ENCODE peak calls at places on chromosomes 4 and X, in four cellular contexts. G, X, O and J are unnamed samples. For H3K4me1, the result is how much of the 10 kb centered on the place peaks cover.

GRCh38 chr4:139902328-139903217 is 237.0 kb downstream of the MGST2 start:
- DNase-seq in O (no peak), X (peak), G (no peak), J (peak)

GRCh38 chr4:129344058-129344457 is 248.1 kb downstream of the C4orf33 start:
- DNase-seq in X (peak), O (peak), G (peak), J (peak)

GRCh38 chrX:128106630-128107029 is 54.4 kb upstream of the ACTRT1 start:
- DNase-seq in G (no peak), X (peak), O (peak), J (no peak)

GRCh38 chrX:132480581-132481203 is 8.1 kb downstream of the MBNL3 start:
- DNase-seq in X (no peak), G (peak), O (peak), J (peak)

GRCh38 chr4:5503295-5503694 is 205.1 kb downstream of the EVC2 start:
- DNase-seq in G (no peak), O (no peak), X (no peak), J (no peak)

GRCh38 chr4:47468686-47469365 is 5.3 kb upstream of the COMMD8 start:
- DNase-seq in G (peak), X (no peak), O (no peak), J (peak)

GRCh38 chr4:80266267-80266901 is at the start of gene FGF5:
- DNase-seq in X (peak), G (no peak), O (peak), J (peak)

GRCh38 chrX:153921511-153922285 is 4.4 kb downstream of the ARHGAP4 start:
- DNase-seq in O (no peak), G (no peak), X (peak), J (peak)

GRCh38 chr4:152605641-152606304 is 69.9 kb upstream of the FBXW7 start:
- DNase-seq in X (peak), G (no peak), O (no peak), J (peak)

GRCh38 chrX:130878350-130879341 is 24.4 kb downstream of the ENOX2 start:
- DNase-seq in G (no peak), X (no peak), O (no peak), J (peak)

GRCh38 chr4:101787917-101788316 is 2.6 kb upstream of the BANK1 start:
- DNase-seq in G (peak), X (no peak), O (no peak), J (no peak)

GRCh38 chr4:109434007-109434792 is 585 bp downstream of the SEC24B start:
- DNase-seq in O (peak), G (no peak), X (peak), J (peak)

GRCh38 chr4:139833131-139833930 is 167.7 kb downstream of the MGST2 start:
- DNase-seq in X (no peak), G (no peak), O (no peak), J (peak)

GRCh38 chrX:1546601-1547275 is 9.8 kb upstream of the P2RY8 start:
- DNase-seq in X (no peak), O (no peak), G (no peak), J (no peak)

GRCh38 chrX:23616361-23616760 is 50.9 kb upstream of the PRDX4 start:
- DNase-seq in X (peak), G (no peak), O (peak), J (peak)

GRCh38 chrX:129979207-129979920 is 3.1 kb upstream of the BCORL1 start:
- DNase-seq in X (no peak), O (no peak), G (no peak), J (peak)

GRCh38 chr4:236028-236427 is 69.2 kb downstream of the ZNF732 start:
- DNase-seq in G (no peak), X (no peak), O (no peak), J (no peak)

GRCh38 chr4:42331914-42332368 is 65.3 kb upstream of the SHISA3 start:
- DNase-seq in O (no peak), X (no peak), G (no peak), J (peak)

GRCh38 chr4:169334335-169334734 is 63.6 kb upstream of the SH3RF1 start:
- DNase-seq in G (no peak), X (no peak), O (no peak), J (no peak)

GRCh38 chr4:36348403-36348938 is 67.1 kb downstream of the DTHD1 start:
- DNase-seq in X (no peak), O (no peak), G (no peak), J (no peak)

GRCh38 chr4:147060171-147060931 is 114.7 kb upstream of the TTC29 start:
- DNase-seq in X (no peak), G (no peak), O (no peak), J (peak)

GRCh38 chrX:77434949-77435348 is 12.2 kb upstream of the FGF16 start:
- DNase-seq in X (no peak), O (no peak), G (no peak), J (no peak)

DNA sequence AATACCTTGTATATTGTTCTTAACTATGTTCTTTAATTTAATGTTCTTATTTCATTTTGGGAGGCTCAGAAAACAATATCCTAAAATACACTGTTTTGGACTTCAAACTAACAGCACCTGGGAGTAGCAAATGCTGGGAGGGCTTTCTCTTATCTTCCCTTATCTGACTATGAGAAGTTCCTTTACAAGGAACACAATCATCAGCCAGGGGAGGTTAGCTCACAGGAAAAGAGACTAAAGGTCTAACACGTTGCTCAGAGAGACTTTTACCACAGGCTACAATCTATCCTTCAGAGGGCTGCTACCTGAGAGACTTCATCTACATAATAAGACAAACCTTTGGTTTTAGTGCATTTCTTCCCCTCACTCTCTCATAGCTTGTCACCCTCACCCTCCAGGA is 35.7 kb downstream of the MEPE start:
- DNase-seq in X (no peak), O (no peak), G (no peak), J (no peak)
- H3K4me1 ChIP-seq in X (under half), O (under half), G (under half), J (under half)

GRCh38 chrX:7334253-7334935 is 186.4 kb upstream of the PUDP start:
- DNase-seq in X (no peak), O (no peak), G (peak), J (peak)
- H2AFZ ChIP-seq in X (no peak), O (no peak), G (no peak), J (no peak)

DNA sequence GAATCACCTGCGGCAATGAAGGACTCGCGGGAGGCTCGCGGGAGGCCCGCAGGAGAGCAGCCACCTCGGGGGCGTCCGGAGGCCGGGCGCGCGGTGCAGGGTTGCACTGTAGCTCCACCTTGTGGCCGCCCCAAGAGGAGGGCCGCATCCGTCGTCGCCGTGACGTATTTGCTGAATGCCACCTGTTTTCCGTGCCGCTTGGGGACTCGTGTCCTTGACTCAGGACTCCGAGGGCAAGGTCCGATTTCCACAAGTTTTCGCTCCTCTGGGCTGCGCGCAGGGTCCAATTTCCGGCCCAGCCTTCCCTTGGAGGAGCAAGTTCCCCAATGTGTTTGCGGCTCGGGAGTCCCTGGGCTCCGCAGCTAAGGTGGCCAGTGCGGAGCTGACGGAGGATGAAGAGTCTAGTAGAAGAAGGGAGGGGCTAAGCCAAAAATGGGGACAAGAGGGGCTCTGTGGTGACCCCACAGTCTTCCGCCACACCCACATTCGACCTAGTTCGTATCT is 10.7 kb upstream of the DLG3 start:
- DNase-seq in O (peak), X (peak), G (peak), J (peak)
- H3K4me3 ChIP-seq in O (peak), X (peak), G (peak), J (peak)

GRCh38 chrX:10010686-10011085 is 43.5 kb downstream of the CLDN34 start:
- DNase-seq in X (no peak), G (no peak), O (no peak), J (peak)
- H3K4me1 ChIP-seq in X (under half), G (under half), O (under half), J (under half)

DNA sequence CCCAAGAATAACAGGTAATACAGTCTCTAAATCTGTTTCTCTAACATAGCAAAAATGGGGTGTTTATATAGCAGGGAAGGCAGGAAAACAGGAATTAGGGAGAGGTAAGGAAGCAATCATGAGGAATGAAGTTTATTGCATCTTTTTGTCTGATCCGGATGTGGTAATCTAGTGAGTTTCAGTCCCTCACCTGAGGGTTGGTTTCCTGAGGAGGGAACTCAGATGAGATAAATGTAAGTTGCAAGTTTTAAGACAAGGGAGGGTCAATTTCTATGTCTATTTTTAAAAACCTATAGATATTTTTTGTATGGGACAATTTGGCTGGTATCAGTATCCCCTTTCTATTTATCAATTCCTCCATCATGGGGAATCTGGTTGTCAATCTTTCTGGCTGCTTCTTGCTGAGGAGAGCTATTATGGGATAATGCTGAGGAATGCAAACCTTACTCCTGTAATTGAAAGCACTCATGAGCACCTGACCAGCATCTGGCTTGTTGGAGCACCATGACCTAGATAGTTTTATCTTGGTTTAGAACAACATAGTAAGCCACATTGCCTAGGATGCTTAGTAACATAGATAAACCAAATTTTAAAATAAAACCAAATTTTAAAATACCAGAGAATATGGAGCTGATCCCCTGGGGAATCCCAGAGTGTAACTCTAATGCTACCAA is 130.1 kb downstream of the ADAM29 start:
- DNase-seq in O (peak), G (no peak), X (no peak), J (no peak)
- H2AFZ ChIP-seq in O (peak), G (no peak), X (no peak), J (no peak)

GRCh38 chr4:25443851-25444250 is 66.8 kb downstream of the ANAPC4 start:
- DNase-seq in X (no peak), O (no peak), G (no peak), J (no peak)

GRCh38 chr4:25440478-25441030 is 63.5 kb downstream of the ANAPC4 start:
- DNase-seq in X (no peak), G (no peak), O (no peak), J (no peak)

GRCh38 chr4:25439913-25440477 is 62.9 kb downstream of the ANAPC4 start:
- DNase-seq in O (peak), G (peak), X (peak), J (peak)

GRCh38 chr4:25441519-25442117 is 64.6 kb downstream of the ANAPC4 start:
- DNase-seq in X (peak), O (peak), G (peak), J (peak)

DNA sequence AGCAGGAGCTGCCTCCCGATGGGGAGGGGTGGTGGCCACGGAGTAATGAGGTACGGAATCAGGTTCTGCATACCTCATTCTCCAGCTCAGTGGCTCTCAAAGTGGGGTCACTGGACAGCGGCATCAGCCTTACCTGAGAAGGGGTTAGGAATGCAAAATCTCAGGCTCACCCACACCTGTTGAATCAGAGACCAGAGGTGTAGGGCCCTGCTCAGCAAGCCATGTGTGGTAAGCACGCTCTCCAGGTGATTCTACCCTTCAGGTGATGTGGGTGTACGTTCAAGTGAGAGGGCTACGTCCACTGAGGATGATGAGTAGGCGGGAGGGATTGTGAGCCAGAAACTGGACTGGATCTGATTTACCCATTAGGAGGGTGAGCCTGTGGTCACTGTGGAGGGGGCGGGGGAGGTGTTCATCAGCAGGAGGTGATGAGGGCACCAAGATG is 65.8 kb downstream of the ANAPC4 start:
- DNase-seq in X (no peak), O (no peak), G (no peak), J (no peak)
- H3K4me3 ChIP-seq in X (no peak), O (no peak), G (no peak), J (no peak)

DNA sequence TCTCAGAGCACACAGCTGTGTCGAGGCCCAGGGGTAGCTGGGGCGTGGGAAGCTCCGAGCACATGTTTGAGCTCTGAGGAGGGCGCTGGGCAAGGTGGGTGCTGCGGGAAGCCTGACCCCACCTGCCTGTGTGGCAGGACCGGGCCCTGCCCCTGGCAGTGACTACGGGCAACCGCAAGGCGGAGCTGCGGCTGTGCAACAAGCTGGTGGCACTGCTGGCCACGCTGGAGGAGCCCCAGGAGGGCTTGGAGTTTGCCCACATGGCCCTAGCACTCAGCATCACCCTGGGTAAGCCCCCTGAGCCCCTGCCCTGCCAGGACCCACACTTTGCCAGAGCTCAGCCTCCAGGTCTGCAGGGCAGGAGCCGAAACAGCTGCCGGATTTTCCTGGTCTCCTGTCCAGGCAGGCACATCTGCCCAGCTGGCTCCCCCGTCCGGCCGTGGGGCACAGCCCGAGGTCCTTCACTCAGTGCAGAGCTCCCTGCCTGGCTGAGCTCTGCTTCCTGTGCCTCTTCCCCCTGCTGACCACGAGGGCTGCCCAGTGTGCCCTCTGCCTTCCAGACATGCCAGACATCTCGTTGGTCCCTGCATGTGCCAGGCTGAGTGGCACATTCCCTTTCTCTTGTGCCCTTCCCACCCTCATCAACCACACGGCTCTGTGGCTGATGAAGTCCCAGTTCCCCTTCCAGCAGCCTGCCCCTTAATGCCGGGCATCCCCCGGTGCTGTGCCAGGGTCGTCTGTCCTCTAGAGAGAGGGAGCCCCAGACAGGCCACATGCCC is 33.2 kb upstream of the HTRA3 start:
- DNase-seq in O (peak), X (peak), G (no peak), J (no peak)
- H3K4me1 ChIP-seq in O (under half), X (under half), G (under half), J (under half)